ENCODE peak calls at places on chromosomes 2 and 18, in ten cellular contexts. One of them, this sample, is unnamed.

GRCh38 chr2:23513245-23513880 is 128.4 kb downstream of the KLHL29 start:
- DNase-seq in IMR-90: no peak
- DNase-seq in HepG2: no peak
- DNase-seq in endodermal cell: no peak
- DNase-seq in right atrium auricular region: no peak
- DNase-seq in tibial artery: no peak
- DNase-seq in psoas muscle: no peak
- DNase-seq in ovary: no peak
- DNase-seq in pancreas: no peak
- DNase-seq in adrenal gland: no peak
- DNase-seq in this sample: no peak

GRCh38 chr2:159684796-159685195 is 27.5 kb upstream of the MARCHF7 start:
- DNase-seq in tibial artery: no peak
- DNase-seq in HepG2: no peak
- DNase-seq in ovary: no peak
- DNase-seq in IMR-90: peak; percentile 75
- DNase-seq in endodermal cell: no peak
- DNase-seq in psoas muscle: no peak
- DNase-seq in pancreas: no peak
- DNase-seq in right atrium auricular region: no peak
- DNase-seq in adrenal gland: no peak
- DNase-seq in this sample: no peak

GRCh38 chr2:59008950-59009349 is 767.8 kb upstream of the FANCL start:
- DNase-seq in HepG2: no peak
- DNase-seq in endodermal cell: no peak
- DNase-seq in pancreas: no peak
- DNase-seq in IMR-90: no peak
- DNase-seq in ovary: no peak
- DNase-seq in right atrium auricular region: no peak
- DNase-seq in psoas muscle: no peak
- DNase-seq in adrenal gland: no peak
- DNase-seq in tibial artery: no peak
- DNase-seq in this sample: no peak

GRCh38 chr2:45860136-45861106 is 208.9 kb downstream of the PRKCE start:
- DNase-seq in pancreas: peak; percentile 26
- DNase-seq in HepG2: peak; percentile 16
- DNase-seq in ovary: peak; percentile 82
- DNase-seq in endodermal cell: peak; percentile 55
- DNase-seq in adrenal gland: peak; percentile 74
- DNase-seq in tibial artery: peak; percentile 44
- DNase-seq in psoas muscle: peak; percentile 70
- DNase-seq in IMR-90: peak; percentile 38
- DNase-seq in right atrium auricular region: peak; percentile 63
- DNase-seq in this sample: peak; percentile 46

GRCh38 chr2:165163771-165164170 is 40.1 kb downstream of the SCN3A start:
- DNase-seq in pancreas: no peak
- DNase-seq in adrenal gland: no peak
- DNase-seq in ovary: no peak
- DNase-seq in tibial artery: no peak
- DNase-seq in endodermal cell: no peak
- DNase-seq in IMR-90: peak; percentile 21
- DNase-seq in right atrium auricular region: no peak
- DNase-seq in psoas muscle: no peak
- DNase-seq in HepG2: no peak
- DNase-seq in this sample: no peak

GRCh38 chr2:217822296-217823252 is 180.2 kb downstream of the TNS1 start:
- DNase-seq in IMR-90: peak; percentile 28
- DNase-seq in psoas muscle: peak; percentile 53
- DNase-seq in pancreas: no peak
- DNase-seq in right atrium auricular region: no peak
- DNase-seq in ovary: no peak
- DNase-seq in tibial artery: no peak
- DNase-seq in endodermal cell: peak; percentile 67
- DNase-seq in adrenal gland: peak; percentile 68
- DNase-seq in HepG2: no peak
- DNase-seq in this sample: no peak

GRCh38 chr2:16738361-16739225 is 73.0 kb upstream of the CYRIA start:
- DNase-seq in ovary: no peak
- DNase-seq in pancreas: no peak
- DNase-seq in psoas muscle: no peak
- DNase-seq in tibial artery: no peak
- DNase-seq in right atrium auricular region: no peak
- DNase-seq in adrenal gland: no peak
- DNase-seq in HepG2: no peak
- DNase-seq in IMR-90: no peak
- DNase-seq in endodermal cell: no peak
- DNase-seq in this sample: no peak

GRCh38 chr2:15941970-15942710 is 1.8 kb downstream of the MYCN start:
- DNase-seq in ovary: peak; percentile 30
- DNase-seq in right atrium auricular region: no peak
- DNase-seq in IMR-90: no peak
- DNase-seq in endodermal cell: peak; percentile 79
- DNase-seq in pancreas: no peak
- DNase-seq in psoas muscle: peak; percentile 61
- DNase-seq in HepG2: no peak
- DNase-seq in adrenal gland: no peak
- DNase-seq in tibial artery: no peak
- DNase-seq in this sample: no peak

GRCh38 chr2:79131687-79132086 is 11.4 kb downstream of the REG1A start:
- DNase-seq in HepG2: no peak
- DNase-seq in tibial artery: no peak
- DNase-seq in psoas muscle: no peak
- DNase-seq in ovary: no peak
- DNase-seq in pancreas: no peak
- DNase-seq in adrenal gland: no peak
- DNase-seq in right atrium auricular region: no peak
- DNase-seq in endodermal cell: no peak
- DNase-seq in IMR-90: no peak
- DNase-seq in this sample: no peak

GRCh38 chr2:54083440-54083839 is 32.0 kb upstream of the ACYP2 start:
- DNase-seq in endodermal cell: no peak
- DNase-seq in ovary: no peak
- DNase-seq in HepG2: no peak
- DNase-seq in adrenal gland: no peak
- DNase-seq in psoas muscle: no peak
- DNase-seq in pancreas: no peak
- DNase-seq in IMR-90: peak; percentile 60
- DNase-seq in tibial artery: no peak
- DNase-seq in right atrium auricular region: no peak
- DNase-seq in this sample: no peak

GRCh38 chr2:68594674-68595492 is 48.5 kb upstream of the PROKR1 start:
- DNase-seq in adrenal gland: peak; percentile 53
- DNase-seq in HepG2: peak; percentile 70
- DNase-seq in IMR-90: peak; percentile 56
- DNase-seq in right atrium auricular region: no peak
- DNase-seq in pancreas: peak; percentile 17
- DNase-seq in endodermal cell: peak; percentile 82
- DNase-seq in ovary: no peak
- DNase-seq in psoas muscle: no peak
- DNase-seq in tibial artery: no peak
- DNase-seq in this sample: peak; percentile 34

GRCh38 chr2:181058378-181059269 is 78.2 kb downstream of the UBE2E3 start:
- DNase-seq in ovary: no peak
- DNase-seq in tibial artery: peak; percentile 21
- DNase-seq in pancreas: no peak
- DNase-seq in right atrium auricular region: no peak
- DNase-seq in psoas muscle: no peak
- DNase-seq in HepG2: peak; percentile 60
- DNase-seq in adrenal gland: no peak
- DNase-seq in IMR-90: peak; percentile 29
- DNase-seq in endodermal cell: peak; percentile 65
- DNase-seq in this sample: peak; percentile 22

GRCh38 chr2:186716899-186717811 is 23.3 kb downstream of the FAM171B start:
- DNase-seq in endodermal cell: no peak
- DNase-seq in adrenal gland: no peak
- DNase-seq in psoas muscle: no peak
- DNase-seq in right atrium auricular region: no peak
- DNase-seq in IMR-90: peak; percentile 47
- DNase-seq in ovary: no peak
- DNase-seq in pancreas: no peak
- DNase-seq in HepG2: no peak
- DNase-seq in tibial artery: no peak
- DNase-seq in this sample: no peak

GRCh38 chr2:232525796-232526195 is at the start of gene CHRND:
- DNase-seq in right atrium auricular region: no peak
- DNase-seq in IMR-90: no peak
- DNase-seq in psoas muscle: peak; percentile 93
- DNase-seq in pancreas: peak; percentile 63
- DNase-seq in adrenal gland: peak; percentile 76
- DNase-seq in ovary: peak; percentile 66
- DNase-seq in endodermal cell: peak; percentile 64
- DNase-seq in tibial artery: no peak
- DNase-seq in HepG2: peak; percentile 23
- DNase-seq in this sample: peak; percentile 45

GRCh38 chr2:100878000-100878786 is 58.3 kb downstream of the NPAS2 start:
- DNase-seq in adrenal gland: peak; percentile 58
- DNase-seq in psoas muscle: peak; percentile 71
- DNase-seq in ovary: no peak
- DNase-seq in endodermal cell: peak; percentile 31
- DNase-seq in pancreas: no peak
- DNase-seq in right atrium auricular region: no peak
- DNase-seq in IMR-90: no peak
- DNase-seq in HepG2: no peak
- DNase-seq in tibial artery: no peak
- DNase-seq in this sample: no peak

GRCh38 chr2:184597571-184597980 is 753 bp upstream of the ZNF804A start:
- DNase-seq in adrenal gland: no peak
- DNase-seq in IMR-90: peak; percentile 63
- DNase-seq in endodermal cell: peak; percentile 75
- DNase-seq in ovary: no peak
- DNase-seq in pancreas: peak; percentile 23
- DNase-seq in tibial artery: peak; percentile 21
- DNase-seq in psoas muscle: peak; percentile 38
- DNase-seq in HepG2: no peak
- DNase-seq in right atrium auricular region: peak; percentile 58
- DNase-seq in this sample: peak; percentile 21

GRCh38 chr18:54388203-54389142 is 30.8 kb downstream of the C18orf54 start:
- DNase-seq in pancreas: peak; percentile 21
- DNase-seq in tibial artery: no peak
- DNase-seq in IMR-90: peak; percentile 85
- DNase-seq in endodermal cell: peak; percentile 94
- DNase-seq in adrenal gland: no peak
- DNase-seq in right atrium auricular region: no peak
- DNase-seq in psoas muscle: no peak
- DNase-seq in HepG2: peak; percentile 80
- DNase-seq in ovary: no peak
- DNase-seq in this sample: no peak

GRCh38 chr18:79704631-79705030 is 25.0 kb downstream of the CTDP1 start:
- DNase-seq in IMR-90: no peak
- DNase-seq in HepG2: no peak
- DNase-seq in psoas muscle: no peak
- DNase-seq in pancreas: no peak
- DNase-seq in endodermal cell: no peak
- DNase-seq in ovary: no peak
- DNase-seq in adrenal gland: no peak
- DNase-seq in right atrium auricular region: no peak
- DNase-seq in tibial artery: no peak
- DNase-seq in this sample: no peak

DNA sequence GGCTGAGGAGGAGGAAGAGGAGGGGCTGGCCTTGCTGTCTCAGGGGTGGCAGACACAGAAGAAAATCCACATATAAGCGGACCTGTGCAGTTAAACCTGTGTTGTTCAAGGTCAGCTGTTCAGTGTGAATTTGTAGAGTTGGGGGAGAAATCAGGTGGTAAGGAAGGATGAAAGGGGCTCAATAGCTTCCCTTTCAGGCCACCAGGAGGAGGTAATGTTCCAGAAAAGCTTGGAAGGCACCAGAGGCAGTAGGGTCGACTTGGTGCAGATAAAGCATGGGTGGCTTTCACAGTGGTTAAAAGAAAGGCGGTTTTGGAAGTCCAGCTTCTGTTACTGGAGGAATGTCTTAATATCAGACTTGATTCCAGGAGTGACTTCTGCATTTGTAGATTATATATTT is 167.4 kb downstream of the THSD7B start:
- DNase-seq in pancreas: no peak
- DNase-seq in IMR-90: no peak
- DNase-seq in right atrium auricular region: no peak
- DNase-seq in ovary: no peak
- DNase-seq in HepG2: peak; percentile 30
- DNase-seq in psoas muscle: no peak
- DNase-seq in adrenal gland: no peak
- DNase-seq in endodermal cell: peak; percentile 80
- DNase-seq in tibial artery: no peak
- DNase-seq in this sample: peak; percentile 33
- TF ChIP-seq CTCF in pancreas: no peak
- TF ChIP-seq CTCF in IMR-90: no peak
- TF ChIP-seq CTCF in right atrium auricular region: no peak
- TF ChIP-seq CTCF in ovary: no peak
- TF ChIP-seq CTCF in HepG2: peak; percentile 80
- TF ChIP-seq CTCF in psoas muscle: no peak
- TF ChIP-seq CTCF in adrenal gland: peak; percentile 28
- TF ChIP-seq CTCF in endodermal cell: peak; percentile 90
- TF ChIP-seq CTCF in tibial artery: peak; percentile 11
- TF ChIP-seq CTCF in this sample: peak; percentile 40

GRCh38 chr18:57353137-57353939 is 981 bp downstream of the ST8SIA3 start:
- DNase-seq in IMR-90: no peak
- DNase-seq in right atrium auricular region: no peak
- DNase-seq in ovary: no peak
- DNase-seq in psoas muscle: no peak
- DNase-seq in endodermal cell: peak; percentile 90
- DNase-seq in adrenal gland: no peak
- DNase-seq in HepG2: no peak
- DNase-seq in tibial artery: no peak
- DNase-seq in pancreas: no peak
- DNase-seq in this sample: no peak
- H3K27ac ChIP-seq in IMR-90: no peak overlapping the region
- H3K27ac ChIP-seq in right atrium auricular region: no peak overlapping the region
- H3K27ac ChIP-seq in ovary: no peak overlapping the region
- H3K27ac ChIP-seq in psoas muscle: no peak overlapping the region
- H3K27ac ChIP-seq in endodermal cell: no peak overlapping the region
- H3K27ac ChIP-seq in adrenal gland: no peak overlapping the region
- H3K27ac ChIP-seq in HepG2: no peak overlapping the region
- H3K27ac ChIP-seq in tibial artery: no peak overlapping the region
- H3K27ac ChIP-seq in pancreas: no peak overlapping the region
- H3K27ac ChIP-seq in this sample: no peak overlapping the region

DNA sequence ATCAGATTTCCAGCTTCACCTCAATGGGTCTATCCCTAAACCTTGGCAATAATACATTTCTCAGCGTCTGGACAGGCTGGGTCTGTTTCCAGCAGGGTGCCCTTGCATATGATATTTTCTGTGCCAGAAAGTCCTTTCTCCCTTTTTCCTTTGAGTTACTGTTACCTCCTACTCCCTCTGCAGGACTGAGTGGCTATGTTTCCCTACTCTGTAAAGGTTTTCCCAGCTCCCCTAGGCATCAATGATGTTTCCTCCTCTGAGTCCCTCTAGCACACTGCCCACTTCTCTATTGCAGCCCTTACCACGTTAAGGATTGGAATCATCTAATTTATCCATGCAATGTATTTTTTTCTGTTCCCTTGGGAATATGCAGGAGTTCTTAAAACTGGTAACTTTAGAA is 118.3 kb upstream of the REV1 start:
- DNase-seq in IMR-90: no peak
- DNase-seq in ovary: no peak
- DNase-seq in pancreas: no peak
- DNase-seq in psoas muscle: no peak
- DNase-seq in tibial artery: no peak
- DNase-seq in endodermal cell: no peak
- DNase-seq in adrenal gland: no peak
- DNase-seq in HepG2: no peak
- DNase-seq in right atrium auricular region: no peak
- DNase-seq in this sample: no peak
- TF ChIP-seq CTCF in IMR-90: no peak
- TF ChIP-seq CTCF in ovary: no peak
- TF ChIP-seq CTCF in pancreas: no peak
- TF ChIP-seq CTCF in psoas muscle: no peak
- TF ChIP-seq CTCF in tibial artery: peak; percentile 16
- TF ChIP-seq CTCF in endodermal cell: peak; percentile 58
- TF ChIP-seq CTCF in adrenal gland: no peak
- TF ChIP-seq CTCF in HepG2: no peak
- TF ChIP-seq CTCF in right atrium auricular region: no peak
- TF ChIP-seq CTCF in this sample: no peak

GRCh38 chr2:96890726-96891385 is 21.0 kb upstream of the SEMA4C start:
- DNase-seq in IMR-90: peak; percentile 43
- DNase-seq in adrenal gland: no peak
- DNase-seq in tibial artery: no peak
- DNase-seq in endodermal cell: no peak
- DNase-seq in right atrium auricular region: no peak
- DNase-seq in HepG2: no peak
- DNase-seq in ovary: no peak
- DNase-seq in psoas muscle: no peak
- DNase-seq in pancreas: no peak
- DNase-seq in this sample: no peak
- H3K27ac ChIP-seq in IMR-90: no peak overlapping the region
- H3K27ac ChIP-seq in adrenal gland: no peak overlapping the region
- H3K27ac ChIP-seq in tibial artery: peak overlapping the region; percentile 72
- H3K27ac ChIP-seq in endodermal cell: no peak overlapping the region
- H3K27ac ChIP-seq in right atrium auricular region: no peak overlapping the region
- H3K27ac ChIP-seq in HepG2: no peak overlapping the region
- H3K27ac ChIP-seq in ovary: no peak overlapping the region
- H3K27ac ChIP-seq in psoas muscle: peak overlapping the region; percentile 16
- H3K27ac ChIP-seq in pancreas: no peak overlapping the region
- H3K27ac ChIP-seq in this sample: no peak overlapping the region